ENCODE peak calls at places on chromosomes 1 and 21, in four cellular contexts. One of them, this sample, is unnamed.

GRCh38 chr21:36188081-36188681 is 31.6 kb downstream of the DOP1B start:
- DNase-seq in fibroblast of mammary gland: no peak
- DNase-seq in choroid plexus epithelial cell: no peak
- DNase-seq in BJ: no peak
- DNase-seq in this sample: no peak

GRCh38 chr1:109768700-109769325 is 5.1 kb upstream of the EPS8L3 start:
- DNase-seq in fibroblast of mammary gland: no peak
- DNase-seq in choroid plexus epithelial cell: no peak
- DNase-seq in BJ: no peak
- DNase-seq in this sample: no peak

GRCh38 chr1:207872655-207873054 is 38.3 kb downstream of the CD34 start:
- DNase-seq in choroid plexus epithelial cell: no peak
- DNase-seq in BJ: no peak
- DNase-seq in fibroblast of mammary gland: no peak
- DNase-seq in this sample: no peak

GRCh38 chr21:41710823-41711160 is 56.1 kb downstream of the RIPK4 start:
- DNase-seq in fibroblast of mammary gland: no peak
- DNase-seq in choroid plexus epithelial cell: no peak
- DNase-seq in BJ: no peak
- DNase-seq in this sample: no peak

GRCh38 chr1:214463596-214463995 is 87.8 kb downstream of the PTPN14 start:
- DNase-seq in choroid plexus epithelial cell: no peak
- DNase-seq in fibroblast of mammary gland: no peak
- DNase-seq in BJ: no peak
- DNase-seq in this sample: no peak

GRCh38 chr1:229410692-229411433 is 23.0 kb downstream of the ACTA1 start:
- DNase-seq in BJ: no peak
- DNase-seq in fibroblast of mammary gland: peak
- DNase-seq in choroid plexus epithelial cell: peak
- DNase-seq in this sample: peak

GRCh38 chr1:31934706-31935629 is 3.2 kb downstream of the PTP4A2 start:
- DNase-seq in fibroblast of mammary gland: peak
- DNase-seq in choroid plexus epithelial cell: peak
- DNase-seq in BJ: peak
- DNase-seq in this sample: peak

GRCh38 chr1:232486006-232486405 is 143.9 kb downstream of the SIPA1L2 start:
- DNase-seq in choroid plexus epithelial cell: peak
- DNase-seq in fibroblast of mammary gland: peak
- DNase-seq in BJ: no peak
- DNase-seq in this sample: peak

GRCh38 chr1:7902478-7903084 is 38.1 kb downstream of the TNFRSF9 start:
- DNase-seq in choroid plexus epithelial cell: peak
- DNase-seq in fibroblast of mammary gland: peak
- DNase-seq in BJ: no peak
- DNase-seq in this sample: peak

GRCh38 chr1:218967836-218968235 is 205.8 kb upstream of the LYPLAL1 start:
- DNase-seq in BJ: peak
- DNase-seq in choroid plexus epithelial cell: peak
- DNase-seq in fibroblast of mammary gland: peak
- DNase-seq in this sample: peak

GRCh38 chr1:229063154-229063553 is 207.8 kb upstream of the RAB4A start:
- DNase-seq in BJ: no peak
- DNase-seq in fibroblast of mammary gland: no peak
- DNase-seq in choroid plexus epithelial cell: no peak
- DNase-seq in this sample: no peak

GRCh38 chr1:151606384-151606783 is 5.5 kb upstream of the SNX27 start:
- DNase-seq in fibroblast of mammary gland: peak
- DNase-seq in BJ: no peak
- DNase-seq in choroid plexus epithelial cell: peak
- DNase-seq in this sample: no peak

GRCh38 chr1:206693029-206693428 is 8.3 kb downstream of the MAPKAPK2 start:
- DNase-seq in fibroblast of mammary gland: peak
- DNase-seq in BJ: no peak
- DNase-seq in choroid plexus epithelial cell: peak
- DNase-seq in this sample: peak

GRCh38 chr1:246166841-246167240 is 340.2 kb downstream of the SMYD3 start:
- DNase-seq in BJ: no peak
- DNase-seq in fibroblast of mammary gland: no peak
- DNase-seq in choroid plexus epithelial cell: no peak
- DNase-seq in this sample: no peak

GRCh38 chr1:17010601-17011438 is 908 bp downstream of the ATP13A2 start:
- DNase-seq in BJ: no peak
- DNase-seq in fibroblast of mammary gland: peak
- DNase-seq in choroid plexus epithelial cell: no peak
- DNase-seq in this sample: peak

GRCh38 chr1:183080406-183080805 is 57.2 kb downstream of the LAMC1 start:
- DNase-seq in BJ: no peak
- DNase-seq in choroid plexus epithelial cell: peak
- DNase-seq in fibroblast of mammary gland: peak
- DNase-seq in this sample: peak

GRCh38 chr1:117674521-117675400 is 68.9 kb downstream of the TENT5C start:
- DNase-seq in choroid plexus epithelial cell: peak
- DNase-seq in BJ: no peak
- DNase-seq in fibroblast of mammary gland: peak
- DNase-seq in this sample: peak

GRCh38 chr1:37657620-37658412 is 23.1 kb upstream of the RSPO1 start:
- DNase-seq in choroid plexus epithelial cell: no peak
- DNase-seq in fibroblast of mammary gland: no peak
- DNase-seq in BJ: no peak
- DNase-seq in this sample: no peak

GRCh38 chr1:10941891-10942541 is 70.4 kb upstream of the TARDBP start:
- DNase-seq in fibroblast of mammary gland: peak
- DNase-seq in choroid plexus epithelial cell: peak
- DNase-seq in BJ: no peak
- DNase-seq in this sample: peak

GRCh38 chr1:29180497-29181412 is 945 bp downstream of the SRSF4 start:
- DNase-seq in BJ: no peak
- DNase-seq in fibroblast of mammary gland: peak
- DNase-seq in choroid plexus epithelial cell: peak
- DNase-seq in this sample: no peak

GRCh38 chr21:24781146-24781545 is 826.1 kb downstream of the MRPL39 start:
- DNase-seq in choroid plexus epithelial cell: no peak
- DNase-seq in BJ: no peak
- DNase-seq in fibroblast of mammary gland: no peak
- DNase-seq in this sample: no peak

GRCh38 chr1:199084293-199084692 is 445.5 kb downstream of the PTPRC start:
- DNase-seq in choroid plexus epithelial cell: peak
- DNase-seq in fibroblast of mammary gland: peak
- DNase-seq in BJ: no peak
- DNase-seq in this sample: peak

GRCh38 chr1:184002071-184002470 is 35.5 kb downstream of the COLGALT2 start:
- DNase-seq in choroid plexus epithelial cell: peak
- DNase-seq in fibroblast of mammary gland: peak
- DNase-seq in BJ: peak
- DNase-seq in this sample: peak

GRCh38 chr1:53349968-53350852 is 22.3 kb upstream of the LRP8 start:
- DNase-seq in choroid plexus epithelial cell: no peak
- DNase-seq in BJ: no peak
- DNase-seq in fibroblast of mammary gland: no peak
- DNase-seq in this sample: no peak

GRCh38 chr1:9425859-9426258 is 113.4 kb upstream of the SLC25A33 start:
- DNase-seq in fibroblast of mammary gland: no peak
- DNase-seq in choroid plexus epithelial cell: no peak
- DNase-seq in BJ: no peak
- DNase-seq in this sample: no peak
- H3K4me3 ChIP-seq in fibroblast of mammary gland: no peak
- H3K4me3 ChIP-seq in choroid plexus epithelial cell: no peak
- H3K4me3 ChIP-seq in BJ: no peak
- H3K4me3 ChIP-seq in this sample: no peak

GRCh38 chr1:245156736-245157505 is 2.1 kb downstream of the KIF26B start:
- DNase-seq in fibroblast of mammary gland: peak
- DNase-seq in choroid plexus epithelial cell: peak
- DNase-seq in BJ: no peak
- DNase-seq in this sample: peak

GRCh38 chr1:245153645-245154428 is 948 bp upstream of the KIF26B start:
- DNase-seq in choroid plexus epithelial cell: peak
- DNase-seq in BJ: no peak
- DNase-seq in fibroblast of mammary gland: no peak
- DNase-seq in this sample: no peak

GRCh38 chr1:245154429-245155185 is at the start of gene KIF26B:
- DNase-seq in BJ: no peak
- DNase-seq in choroid plexus epithelial cell: peak
- DNase-seq in fibroblast of mammary gland: peak
- DNase-seq in this sample: peak

GRCh38 chr1:245155186-245156040 is 628 bp downstream of the KIF26B start:
- DNase-seq in fibroblast of mammary gland: no peak
- DNase-seq in choroid plexus epithelial cell: peak
- DNase-seq in BJ: no peak
- DNase-seq in this sample: peak

GRCh38 chr1:245156041-245156735 is 1.4 kb downstream of the KIF26B start:
- DNase-seq in choroid plexus epithelial cell: peak
- DNase-seq in BJ: no peak
- DNase-seq in fibroblast of mammary gland: peak
- DNase-seq in this sample: peak
- TF ChIP-seq CTCF in choroid plexus epithelial cell: peak
- TF ChIP-seq CTCF in BJ: peak
- TF ChIP-seq CTCF in fibroblast of mammary gland: peak
- TF ChIP-seq CTCF in this sample: peak

GRCh38 chr1:192763756-192764155 is 45.1 kb upstream of the RGS2 start:
- DNase-seq in choroid plexus epithelial cell: peak
- DNase-seq in fibroblast of mammary gland: peak
- DNase-seq in BJ: peak
- DNase-seq in this sample: peak
- H3K4me3 ChIP-seq in choroid plexus epithelial cell: no peak
- H3K4me3 ChIP-seq in fibroblast of mammary gland: no peak
- H3K4me3 ChIP-seq in BJ: no peak
- H3K4me3 ChIP-seq in this sample: no peak

DNA sequence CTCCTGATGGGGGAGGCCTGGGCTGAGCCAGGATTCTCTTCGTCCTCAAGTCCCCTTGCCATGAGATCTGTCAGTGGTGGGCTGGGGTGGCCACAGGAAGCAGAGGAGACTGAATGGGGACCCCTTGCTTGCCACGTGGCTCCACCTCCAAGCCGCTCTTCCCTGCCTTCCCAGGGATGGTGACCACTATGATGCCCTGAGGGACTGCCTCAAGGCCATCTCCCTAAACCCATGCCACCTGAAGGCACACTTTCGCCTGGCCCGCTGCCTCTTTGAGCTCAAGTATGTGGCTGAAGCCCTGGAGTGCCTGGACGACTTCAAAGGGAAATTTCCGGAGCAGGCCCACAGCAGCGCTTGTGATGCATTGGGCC is 20.9 kb upstream of the TMEM222 start:
- DNase-seq in BJ: no peak
- DNase-seq in choroid plexus epithelial cell: no peak
- DNase-seq in fibroblast of mammary gland: no peak
- DNase-seq in this sample: no peak
- TF ChIP-seq CTCF in BJ: no peak
- TF ChIP-seq CTCF in choroid plexus epithelial cell: no peak
- TF ChIP-seq CTCF in fibroblast of mammary gland: no peak
- TF ChIP-seq CTCF in this sample: no peak

DNA sequence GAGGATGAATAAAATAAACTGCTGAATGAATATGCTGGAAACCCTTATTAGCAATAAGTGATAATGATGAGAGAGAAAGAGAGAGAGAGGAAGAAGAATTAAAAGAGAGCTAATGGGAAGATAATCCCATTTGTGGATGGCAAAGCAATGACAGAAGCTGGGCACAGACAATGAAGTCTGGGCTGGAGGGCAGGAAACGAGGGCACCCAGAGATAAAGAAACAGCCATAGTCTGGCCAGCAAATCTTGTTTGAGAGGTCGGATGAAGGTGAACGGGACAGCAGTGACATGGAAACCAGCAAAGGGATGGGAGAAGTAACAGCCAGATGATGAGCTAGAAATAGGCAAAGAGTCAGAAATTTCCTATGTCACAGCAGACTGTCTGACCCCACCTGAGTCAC is 155.9 kb downstream of the ASTN1 start:
- DNase-seq in choroid plexus epithelial cell: no peak
- DNase-seq in fibroblast of mammary gland: no peak
- DNase-seq in BJ: no peak
- DNase-seq in this sample: no peak
- H3K4me3 ChIP-seq in choroid plexus epithelial cell: no peak
- H3K4me3 ChIP-seq in fibroblast of mammary gland: no peak
- H3K4me3 ChIP-seq in BJ: no peak
- H3K4me3 ChIP-seq in this sample: no peak